ENCODE peak calls at places on chromosome 16, in eight cellular contexts. T is non-pigmented ciliary epithelial cell, Q is Peyer's patch, D is pancreas, R is erythroblast, X is heart left ventricle, B is NCI-H1092 treated with DMSO at 0.1 percent for 48 hours, C is cerebellar cortex. G is an unnamed sample.
A peak's percentile ranks its signal among the peaks of the same experiment; 100 is the strongest.

GRCh38 chr16:30637952-30638351 is 12.8 kb upstream of the PRR14 start:
- DNase-seq in Q (no peak), B (peak; percentile 46), T (no peak), R (peak; percentile 76), D (no peak), X (no peak), C (peak; percentile 64), G (peak; percentile 53)

GRCh38 chr16:12801511-12802042 is 2.1 kb downstream of the CPPED1 start:
- DNase-seq in B (no peak), D (no peak), R (no peak), Q (no peak), T (peak; percentile 84), X (peak; percentile 33), C (peak; percentile 70), G (peak; percentile 98)

GRCh38 chr16:64715624-64716023 is 406.2 kb downstream of the CDH11 start:
- DNase-seq in X (no peak), R (no peak), Q (no peak), B (no peak), T (no peak), D (no peak), C (no peak), G (no peak)

GRCh38 chr16:69399361-69399760 is 13.6 kb upstream of the TERF2 start:
- DNase-seq in D (no peak), T (no peak), X (no peak), R (no peak), Q (no peak), B (no peak), C (no peak), G (no peak)

GRCh38 chr16:17784073-17784472 is 313.3 kb upstream of the XYLT1 start:
- DNase-seq in R (peak; percentile 31), B (no peak), Q (no peak), T (no peak), D (no peak), X (no peak), C (no peak), G (no peak)

GRCh38 chr16:1119766-1120611 is 23.9 kb upstream of the C1QTNF8 start:
- DNase-seq in T (no peak), Q (no peak), D (no peak), B (no peak), X (no peak), C (no peak), R (no peak), G (no peak)

GRCh38 chr16:79355600-79356358 is 244.8 kb downstream of the MAF start:
- DNase-seq in B (no peak), C (no peak), T (no peak), R (no peak), Q (no peak), X (no peak), D (no peak), G (no peak)

GRCh38 chr16:46673320-46674013 is 15.5 kb downstream of the VPS35 start:
- DNase-seq in R (peak; percentile 87), Q (peak; percentile 82), B (peak; percentile 59), D (peak; percentile 28), T (no peak), X (peak; percentile 52), C (peak; percentile 64), G (peak; percentile 66)

GRCh38 chr16:50815382-50815781 is 73.5 kb downstream of the CYLD start:
- DNase-seq in D (no peak), Q (no peak), B (no peak), C (no peak), R (no peak), X (no peak), T (no peak), G (no peak)

GRCh38 chr16:49866533-49867155 is 10.7 kb upstream of the ZNF423 start:
- DNase-seq in C (no peak), T (no peak), X (no peak), B (no peak), D (no peak), Q (no peak), R (no peak), G (no peak)

GRCh38 chr16:70476272-70477020 is 22.1 kb downstream of the FCSK start:
- DNase-seq in Q (no peak), B (no peak), C (peak; percentile 91), T (peak; percentile 60), R (peak; percentile 18), D (no peak), X (no peak), G (peak; percentile 93)

GRCh38 chr16:4370570-4371480 is 823 bp upstream of the VASN start:
- DNase-seq in X (peak; percentile 78), T (no peak), R (no peak), Q (peak; percentile 70), B (no peak), C (peak; percentile 39), D (peak; percentile 60), G (peak; percentile 85)

GRCh38 chr16:66049865-66050264 is 316.6 kb upstream of the CDH5 start:
- DNase-seq in R (no peak), D (no peak), B (no peak), Q (no peak), C (no peak), T (no peak), X (no peak), G (no peak)